ENCODE peak calls at places on chromosomes 7 and 10, in four cellular contexts. J is naive thymus-derived CD8-positive, alpha-beta T cell; F is activated CD8-positive, alpha-beta memory T cell treated with anti-CD3 and anti-CD28 coated beads for 48 hours; O is activated T-cell treated with anti-CD3 and anti-CD28 coated beads, Interleukin-2, amount 50 U/mL, for 72 hours. Y is an unnamed sample.

GRCh38 chr7:55235115-55235514 is 130.0 kb upstream of the LANCL2 start:
- DNase-seq in J (no peak), F (no peak), O (no peak), Y (no peak)

GRCh38 chr7:142243823-142244222 is 14.0 kb downstream of the PRSS58 start:
- DNase-seq in J (no peak), F (no peak), O (no peak), Y (no peak)

GRCh38 chr10:47158116-47159071 is 141.6 kb upstream of the GDF10 start:
- DNase-seq in J (no peak), F (no peak), O (no peak), Y (no peak)

GRCh38 chr7:150972094-150972493 is 6.0 kb downstream of the KCNH2 start:
- DNase-seq in J (no peak), F (no peak), O (no peak), Y (no peak)

GRCh38 chr10:12960939-12961338 is 40.6 kb downstream of the CCDC3 start:
- DNase-seq in J (no peak), F (no peak), O (no peak), Y (no peak)

GRCh38 chr10:22489467-22489866 is 144.2 kb downstream of the SPAG6 start:
- DNase-seq in J (no peak), F (no peak), O (no peak), Y (no peak)

GRCh38 chr7:34296663-34297062 is 361.4 kb upstream of the NPSR1 start:
- DNase-seq in J (no peak), F (no peak), O (no peak), Y (no peak)

GRCh38 chr7:47460251-47460989 is 121.5 kb downstream of the TNS3 start:
- DNase-seq in J (no peak), F (no peak), O (no peak), Y (no peak)

GRCh38 chr10:131180941-131181855 is 130.3 kb downstream of the TCERG1L start:
- DNase-seq in J (peak), F (no peak), O (no peak), Y (no peak)

Y was measured in effector CD4-positive, alpha-beta T cell.